ENCODE peak calls at places on chromosomes 1 and 21, in four cellular contexts. One of them, this sample, is unnamed.

GRCh38 chr1:41892211-41892840 is 26.4 kb downstream of the HIVEP3 start:
- DNase-seq in transverse colon: peak; percentile 20
- DNase-seq in psoas muscle: no peak
- DNase-seq in prostate gland: no peak
- DNase-seq in this sample: no peak

GRCh38 chr21:28419110-28419509 is 573.6 kb downstream of the LTN1 start:
- DNase-seq in prostate gland: no peak
- DNase-seq in transverse colon: no peak
- DNase-seq in psoas muscle: no peak
- DNase-seq in this sample: no peak

GRCh38 chr1:27862671-27863551 is 9.4 kb upstream of the THEMIS2 start:
- DNase-seq in psoas muscle: peak; percentile 66
- DNase-seq in prostate gland: no peak
- DNase-seq in transverse colon: peak; percentile 45
- DNase-seq in this sample: peak; percentile 91

GRCh38 chr1:206930210-206930798 is 8.6 kb upstream of the FCMR start:
- DNase-seq in prostate gland: no peak
- DNase-seq in psoas muscle: no peak
- DNase-seq in transverse colon: no peak
- DNase-seq in this sample: no peak

GRCh38 chr1:19310720-19311502 is 1.0 kb downstream of the AKR7A2 start:
- DNase-seq in transverse colon: peak; percentile 41
- DNase-seq in psoas muscle: no peak
- DNase-seq in prostate gland: no peak
- DNase-seq in this sample: peak; percentile 18

GRCh38 chr1:50251592-50252165 is 143.0 kb downstream of the ELAVL4 start:
- DNase-seq in prostate gland: no peak
- DNase-seq in psoas muscle: no peak
- DNase-seq in transverse colon: no peak
- DNase-seq in this sample: no peak

GRCh38 chr1:2328676-2329455 is 62.5 kb downstream of the MORN1 start:
- DNase-seq in psoas muscle: no peak
- DNase-seq in transverse colon: no peak
- DNase-seq in prostate gland: no peak
- DNase-seq in this sample: no peak

GRCh38 chr1:155071701-155072100 is 6.9 kb upstream of the EFNA3 start:
- DNase-seq in psoas muscle: no peak
- DNase-seq in transverse colon: no peak
- DNase-seq in prostate gland: no peak
- DNase-seq in this sample: no peak

GRCh38 chr1:44086722-44087474 is 31.7 kb upstream of the KLF17 start:
- DNase-seq in psoas muscle: no peak
- DNase-seq in prostate gland: no peak
- DNase-seq in transverse colon: no peak
- DNase-seq in this sample: no peak

GRCh38 chr21:26171310-26172100 is 935 bp upstream of the APP start:
- DNase-seq in transverse colon: no peak
- DNase-seq in psoas muscle: no peak
- DNase-seq in prostate gland: no peak
- DNase-seq in this sample: no peak

GRCh38 chr1:95793893-95794292 is 559.9 kb downstream of the RWDD3 start:
- DNase-seq in transverse colon: no peak
- DNase-seq in prostate gland: no peak
- DNase-seq in psoas muscle: no peak
- DNase-seq in this sample: peak; percentile 3

GRCh38 chr1:222247811-222248310 is 300.0 kb downstream of the HHIPL2 start:
- DNase-seq in psoas muscle: no peak
- DNase-seq in transverse colon: no peak
- DNase-seq in prostate gland: no peak
- DNase-seq in this sample: no peak

GRCh38 chr1:243473281-243474210 is 217.7 kb downstream of the SDCCAG8 start:
- DNase-seq in prostate gland: no peak
- DNase-seq in psoas muscle: no peak
- DNase-seq in transverse colon: no peak
- DNase-seq in this sample: peak; percentile 12

GRCh38 chr1:10793129-10793651 is 3.3 kb downstream of the CASZ1 start:
- DNase-seq in prostate gland: peak; percentile 60
- DNase-seq in transverse colon: peak; percentile 80
- DNase-seq in psoas muscle: no peak
- DNase-seq in this sample: no peak

GRCh38 chr21:32770514-32771133 is 931 bp downstream of the PAXBP1 start:
- DNase-seq in psoas muscle: no peak
- DNase-seq in prostate gland: peak; percentile 14
- DNase-seq in transverse colon: no peak
- DNase-seq in this sample: peak; percentile 6

GRCh38 chr1:33347650-33347992 is 26.7 kb upstream of the A3GALT2 start:
- DNase-seq in psoas muscle: peak; percentile 71
- DNase-seq in transverse colon: peak; percentile 47
- DNase-seq in prostate gland: no peak
- DNase-seq in this sample: no peak

GRCh38 chr1:241408170-241408569 is 51.2 kb upstream of the RGS7 start:
- DNase-seq in transverse colon: no peak
- DNase-seq in prostate gland: no peak
- DNase-seq in psoas muscle: no peak
- DNase-seq in this sample: no peak

GRCh38 chr1:44409741-44410140 is 4.7 kb downstream of the RNF220 start:
- DNase-seq in psoas muscle: no peak
- DNase-seq in prostate gland: no peak
- DNase-seq in transverse colon: no peak
- DNase-seq in this sample: no peak

GRCh38 chr1:3611170-3612019 is at the start of gene MEGF6:
- DNase-seq in psoas muscle: peak; percentile 69
- DNase-seq in transverse colon: peak; percentile 66
- DNase-seq in prostate gland: peak; percentile 51
- DNase-seq in this sample: no peak

GRCh38 chr1:216596298-216596947 is 126.8 kb downstream of the ESRRG start:
- DNase-seq in transverse colon: no peak
- DNase-seq in psoas muscle: no peak
- DNase-seq in prostate gland: no peak
- DNase-seq in this sample: no peak

GRCh38 chr1:39779137-39779536 is 8.0 kb upstream of the OXCT2 start:
- DNase-seq in prostate gland: no peak
- DNase-seq in psoas muscle: no peak
- DNase-seq in transverse colon: no peak
- DNase-seq in this sample: no peak

GRCh38 chr1:214515544-214516433 is 35.6 kb downstream of the PTPN14 start:
- DNase-seq in prostate gland: no peak
- DNase-seq in psoas muscle: no peak
- DNase-seq in transverse colon: no peak
- DNase-seq in this sample: no peak

GRCh38 chr1:25556791-25557476 is 13.5 kb downstream of the LDLRAP1 start:
- DNase-seq in transverse colon: peak; percentile 57
- DNase-seq in psoas muscle: no peak
- DNase-seq in prostate gland: peak; percentile 55
- DNase-seq in this sample: peak; percentile 61

GRCh38 chr1:111496398-111496797 is 7.0 kb downstream of the ADORA3 start:
- DNase-seq in transverse colon: no peak
- DNase-seq in prostate gland: no peak
- DNase-seq in psoas muscle: no peak
- DNase-seq in this sample: no peak

GRCh38 chr1:24443241-24443656 is 27.6 kb downstream of the NIPAL3 start:
- DNase-seq in prostate gland: no peak
- DNase-seq in transverse colon: no peak
- DNase-seq in psoas muscle: no peak
- DNase-seq in this sample: no peak

GRCh38 chr1:227068883-227069282 is 128.8 kb downstream of the COQ8A start:
- DNase-seq in transverse colon: no peak
- DNase-seq in prostate gland: no peak
- DNase-seq in psoas muscle: no peak
- DNase-seq in this sample: no peak

GRCh38 chr1:219774386-219774785 is 154.0 kb downstream of the SLC30A10 start:
- DNase-seq in transverse colon: no peak
- DNase-seq in prostate gland: no peak
- DNase-seq in psoas muscle: no peak
- DNase-seq in this sample: no peak

DNA sequence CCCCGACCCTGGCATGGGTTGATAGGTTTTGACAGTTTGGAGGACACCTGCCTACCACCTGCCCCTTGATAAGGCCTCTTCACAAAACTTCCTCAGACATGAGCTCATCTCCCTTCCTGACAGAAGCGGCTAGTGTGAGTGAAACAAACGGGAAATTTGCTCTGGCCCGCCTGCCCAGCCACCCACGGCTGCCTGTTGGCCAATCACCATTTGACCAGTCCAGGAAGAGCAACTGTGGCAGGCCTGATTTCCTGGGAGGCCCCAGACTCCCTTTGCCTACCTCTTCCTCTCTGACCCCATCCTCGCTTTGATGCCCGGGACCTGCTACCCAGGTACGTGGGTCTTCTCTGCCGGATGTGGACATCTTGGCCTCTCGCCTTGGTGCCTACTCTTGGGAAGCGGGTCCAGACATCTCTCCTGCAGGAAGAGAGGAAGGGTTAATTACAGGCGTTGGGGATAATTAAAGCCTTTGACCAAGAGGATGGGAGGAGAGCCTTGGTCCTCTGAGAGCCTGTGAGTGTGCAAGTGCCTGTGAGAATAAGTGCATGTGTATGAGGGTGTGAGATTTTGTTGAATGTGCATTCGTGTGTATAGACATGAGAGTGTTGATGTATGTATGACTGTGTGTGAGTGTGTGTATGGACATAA is 1.1 kb upstream of the EPHA2 start:
- DNase-seq in prostate gland: no peak
- DNase-seq in psoas muscle: no peak
- DNase-seq in transverse colon: no peak
- DNase-seq in this sample: no peak
- H3K27ac ChIP-seq in prostate gland: peak overlapping the region; percentile 69
- H3K27ac ChIP-seq in psoas muscle: peak overlapping the region; percentile 72
- H3K27ac ChIP-seq in transverse colon: peak overlapping the region; percentile 92
- H3K27ac ChIP-seq in this sample: peak overlapping the region; percentile 75

DNA sequence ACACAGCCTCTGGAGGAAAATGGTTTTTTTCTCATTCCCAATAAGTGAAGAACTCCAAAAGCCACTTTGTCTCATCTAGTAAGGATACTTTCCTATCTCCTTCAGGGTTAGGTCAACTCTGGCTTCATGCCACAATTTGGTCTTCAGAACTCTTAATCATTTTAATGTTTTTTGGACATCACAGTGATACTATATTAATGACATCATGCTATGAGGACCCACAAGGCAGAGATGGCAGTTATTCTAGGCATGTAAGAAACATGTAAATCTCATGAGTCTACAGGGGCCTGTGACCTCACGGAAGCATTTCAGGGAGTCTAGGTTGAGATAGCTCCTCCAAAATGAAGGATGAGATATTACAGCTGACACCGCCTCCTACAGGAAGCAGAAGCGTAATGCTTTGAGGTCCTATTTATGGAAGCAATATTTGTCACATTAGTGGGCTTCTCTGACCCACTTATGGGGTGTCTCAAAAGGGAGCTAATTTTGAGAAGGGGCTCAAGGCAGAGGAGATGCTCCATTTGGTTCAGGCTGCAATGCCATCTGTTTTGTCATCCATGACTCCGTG is 5.0 kb upstream of the GPR137B start:
- DNase-seq in psoas muscle: no peak
- DNase-seq in prostate gland: no peak
- DNase-seq in transverse colon: no peak
- DNase-seq in this sample: no peak
- TF ChIP-seq CTCF in psoas muscle: no peak
- TF ChIP-seq CTCF in prostate gland: no peak
- TF ChIP-seq CTCF in transverse colon: no peak
- TF ChIP-seq CTCF in this sample: peak; percentile 31

DNA sequence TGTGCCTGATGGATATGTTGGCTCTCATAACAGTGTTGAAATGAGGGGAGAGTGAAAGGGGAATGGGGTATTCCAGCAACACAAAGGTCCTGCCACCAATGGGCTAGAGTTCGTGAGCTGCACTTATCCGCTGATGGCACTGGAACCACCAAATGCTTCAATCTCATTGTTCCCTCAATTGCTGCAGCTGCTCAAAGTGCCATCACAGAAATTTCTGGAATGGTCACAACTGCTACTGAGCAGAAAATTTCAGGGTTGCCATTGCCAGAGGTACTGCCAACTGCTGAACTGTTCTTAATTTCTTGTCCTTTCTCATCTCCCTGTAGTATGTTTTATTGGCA is 648.5 kb downstream of the PLPP3 start:
- DNase-seq in transverse colon: no peak
- DNase-seq in prostate gland: no peak
- DNase-seq in psoas muscle: no peak
- DNase-seq in this sample: no peak
- H3K27ac ChIP-seq in transverse colon: no peak overlapping the region
- H3K27ac ChIP-seq in prostate gland: no peak overlapping the region
- H3K27ac ChIP-seq in psoas muscle: no peak overlapping the region
- H3K27ac ChIP-seq in this sample: no peak overlapping the region

GRCh38 chr1:36447450-36447849 is 2.8 kb downstream of the OSCP1 start:
- DNase-seq in transverse colon: no peak
- DNase-seq in psoas muscle: no peak
- DNase-seq in prostate gland: no peak
- DNase-seq in this sample: no peak

GRCh38 chr1:36446780-36447179 is 3.5 kb downstream of the OSCP1 start:
- DNase-seq in transverse colon: no peak
- DNase-seq in prostate gland: no peak
- DNase-seq in psoas muscle: no peak
- DNase-seq in this sample: no peak

GRCh38 chr1:36450919-36451305 is 661 bp upstream of the OSCP1 start:
- DNase-seq in psoas muscle: no peak
- DNase-seq in transverse colon: no peak
- DNase-seq in prostate gland: no peak
- DNase-seq in this sample: no peak

GRCh38 chr1:36450270-36450918 is at the start of gene OSCP1:
- DNase-seq in psoas muscle: peak; percentile 96
- DNase-seq in transverse colon: peak; percentile 96
- DNase-seq in prostate gland: peak; percentile 96
- DNase-seq in this sample: peak; percentile 87

DNA sequence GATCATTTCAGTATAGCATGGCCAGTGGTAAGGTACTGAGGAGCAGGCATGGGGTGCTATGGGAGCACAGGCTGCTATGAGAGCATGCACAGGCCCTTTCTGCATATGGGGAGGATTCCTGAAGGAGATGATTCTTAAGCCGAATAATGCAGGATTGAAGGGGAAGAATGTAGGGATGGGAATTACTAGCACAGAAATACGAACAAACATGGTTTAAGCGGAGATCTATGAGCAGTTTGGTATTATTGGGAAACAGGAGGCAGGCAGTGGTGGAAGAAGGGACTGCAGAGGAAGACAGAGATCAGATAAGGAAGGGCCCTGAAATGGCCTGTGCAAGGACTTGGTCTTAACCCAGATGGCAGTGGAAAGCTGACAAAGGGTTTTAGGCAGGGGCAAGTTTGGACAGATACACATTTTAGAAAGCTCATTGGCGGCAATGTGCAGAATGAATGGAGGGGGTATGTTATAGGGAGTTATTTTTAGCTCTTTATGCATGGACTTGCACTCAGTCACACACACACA is 1.7 kb downstream of the OSCP1 start:
- DNase-seq in psoas muscle: no peak
- DNase-seq in transverse colon: no peak
- DNase-seq in prostate gland: peak; percentile 19
- DNase-seq in this sample: peak; percentile 59
- TF ChIP-seq CTCF in psoas muscle: no peak
- TF ChIP-seq CTCF in transverse colon: no peak
- TF ChIP-seq CTCF in prostate gland: peak; percentile 27
- TF ChIP-seq CTCF in this sample: peak; percentile 22

DNA sequence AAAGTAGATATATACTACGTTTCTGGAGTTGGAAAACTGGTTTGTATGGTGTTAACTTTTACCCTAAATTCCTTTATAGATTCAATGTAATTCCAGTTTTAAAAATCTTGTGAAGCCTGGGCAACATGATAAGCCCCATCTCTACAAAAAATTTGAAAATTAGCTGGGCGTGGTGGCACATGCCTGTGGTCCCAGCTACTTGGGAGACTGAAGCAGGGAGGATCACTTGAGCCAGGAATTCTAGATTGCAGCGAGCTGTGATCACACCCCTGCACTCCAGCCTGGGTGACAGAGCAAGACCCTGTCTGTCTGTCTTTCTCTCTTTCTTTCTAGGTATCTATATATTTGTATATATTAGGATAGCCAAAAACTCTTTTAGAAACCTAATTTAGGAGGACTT is 141.9 kb downstream of the CLEC20A start:
- DNase-seq in prostate gland: no peak
- DNase-seq in psoas muscle: no peak
- DNase-seq in transverse colon: no peak
- DNase-seq in this sample: no peak
- H3K27ac ChIP-seq in prostate gland: no peak overlapping the region
- H3K27ac ChIP-seq in psoas muscle: no peak overlapping the region
- H3K27ac ChIP-seq in transverse colon: no peak overlapping the region
- H3K27ac ChIP-seq in this sample: no peak overlapping the region

This sample was measured in foreskin keratinocyte.